ENCODE peak calls at places on chromosome 5, in ten cellular contexts. One of them, this sample, is unnamed.

GRCh38 chr5:96595300-96596090 is 66.7 kb upstream of the CAST start:
- DNase-seq in GM23248: no peak
- DNase-seq in PC-3: peak; percentile 46
- DNase-seq in K562: peak; percentile 48
- DNase-seq in fibroblast of lung: no peak
- DNase-seq in HCT116: no peak
- DNase-seq in IMR-90: no peak
- DNase-seq in MM.1S: no peak
- DNase-seq in Karpas-422: peak; percentile 75
- DNase-seq in DND-41: no peak
- DNase-seq in this sample: peak; percentile 67

GRCh38 chr5:131536849-131537448 is 98.1 kb downstream of the RAPGEF6 start:
- DNase-seq in GM23248: no peak
- DNase-seq in PC-3: no peak
- DNase-seq in K562: no peak
- DNase-seq in fibroblast of lung: no peak
- DNase-seq in HCT116: no peak
- DNase-seq in IMR-90: no peak
- DNase-seq in MM.1S: no peak
- DNase-seq in Karpas-422: peak; percentile 55
- DNase-seq in DND-41: no peak
- DNase-seq in this sample: no peak

GRCh38 chr5:56759521-56759920 is 55.8 kb upstream of the MAP3K1 start:
- DNase-seq in GM23248: no peak
- DNase-seq in PC-3: peak; percentile 14
- DNase-seq in K562: no peak
- DNase-seq in fibroblast of lung: no peak
- DNase-seq in HCT116: no peak
- DNase-seq in IMR-90: no peak
- DNase-seq in MM.1S: no peak
- DNase-seq in Karpas-422: no peak
- DNase-seq in DND-41: no peak
- DNase-seq in this sample: no peak

GRCh38 chr5:53568868-53569267 is 8.4 kb downstream of the NDUFS4 start:
- DNase-seq in GM23248: peak; percentile 24
- DNase-seq in PC-3: no peak
- DNase-seq in K562: no peak
- DNase-seq in fibroblast of lung: no peak
- DNase-seq in HCT116: no peak
- DNase-seq in IMR-90: peak; percentile 23
- DNase-seq in MM.1S: no peak
- DNase-seq in Karpas-422: no peak
- DNase-seq in DND-41: no peak
- DNase-seq in this sample: no peak

GRCh38 chr5:130975299-130975698 is 189.8 kb downstream of the HINT1 start:
- DNase-seq in GM23248: no peak
- DNase-seq in PC-3: no peak
- DNase-seq in K562: no peak
- DNase-seq in fibroblast of lung: no peak
- DNase-seq in HCT116: no peak
- DNase-seq in IMR-90: no peak
- DNase-seq in MM.1S: no peak
- DNase-seq in Karpas-422: no peak
- DNase-seq in DND-41: no peak
- DNase-seq in this sample: no peak

GRCh38 chr5:52922384-52922783 is 66.8 kb upstream of the ITGA2 start:
- DNase-seq in GM23248: peak; percentile 76
- DNase-seq in PC-3: peak; percentile 96
- DNase-seq in K562: no peak
- DNase-seq in fibroblast of lung: peak; percentile 81
- DNase-seq in HCT116: peak; percentile 68
- DNase-seq in IMR-90: peak; percentile 67
- DNase-seq in MM.1S: no peak
- DNase-seq in Karpas-422: no peak
- DNase-seq in DND-41: no peak
- DNase-seq in this sample: peak; percentile 66

GRCh38 chr5:79202076-79202475 is 33.9 kb upstream of the JMY start:
- DNase-seq in GM23248: peak; percentile 79
- DNase-seq in PC-3: peak; percentile 77
- DNase-seq in K562: no peak
- DNase-seq in fibroblast of lung: peak; percentile 80
- DNase-seq in HCT116: peak; percentile 36
- DNase-seq in IMR-90: peak; percentile 23
- DNase-seq in MM.1S: no peak
- DNase-seq in Karpas-422: no peak
- DNase-seq in DND-41: no peak
- DNase-seq in this sample: no peak

GRCh38 chr5:171226864-171227263 is 82.2 kb upstream of the TLX3 start:
- DNase-seq in GM23248: no peak
- DNase-seq in PC-3: no peak
- DNase-seq in K562: no peak
- DNase-seq in fibroblast of lung: no peak
- DNase-seq in HCT116: no peak
- DNase-seq in IMR-90: peak; percentile 22
- DNase-seq in MM.1S: no peak
- DNase-seq in Karpas-422: no peak
- DNase-seq in DND-41: no peak
- DNase-seq in this sample: no peak

GRCh38 chr5:125017796-125018195 is 271.4 kb upstream of the ZNF608 start:
- DNase-seq in GM23248: no peak
- DNase-seq in PC-3: peak; percentile 6
- DNase-seq in K562: no peak
- DNase-seq in fibroblast of lung: no peak
- DNase-seq in HCT116: no peak
- DNase-seq in IMR-90: no peak
- DNase-seq in MM.1S: no peak
- DNase-seq in Karpas-422: no peak
- DNase-seq in DND-41: no peak
- DNase-seq in this sample: no peak

GRCh38 chr5:144547098-144547499 is 376.4 kb downstream of the KCTD16 start:
- DNase-seq in GM23248: peak; percentile 44
- DNase-seq in PC-3: no peak
- DNase-seq in K562: no peak
- DNase-seq in fibroblast of lung: no peak
- DNase-seq in HCT116: no peak
- DNase-seq in IMR-90: peak; percentile 3
- DNase-seq in MM.1S: no peak
- DNase-seq in Karpas-422: no peak
- DNase-seq in DND-41: no peak
- DNase-seq in this sample: no peak

GRCh38 chr5:75281716-75282465 is 45.2 kb upstream of the ANKRD31 start:
- DNase-seq in GM23248: peak; percentile 26
- DNase-seq in PC-3: peak; percentile 67
- DNase-seq in K562: no peak
- DNase-seq in fibroblast of lung: peak; percentile 13
- DNase-seq in HCT116: peak; percentile 81
- DNase-seq in IMR-90: peak; percentile 4
- DNase-seq in MM.1S: no peak
- DNase-seq in Karpas-422: no peak
- DNase-seq in DND-41: no peak
- DNase-seq in this sample: no peak

GRCh38 chr5:102958481-102959011 is 161.4 kb downstream of the GIN1 start:
- DNase-seq in GM23248: peak; percentile 77
- DNase-seq in PC-3: peak; percentile 66
- DNase-seq in K562: no peak
- DNase-seq in fibroblast of lung: peak; percentile 65
- DNase-seq in HCT116: peak; percentile 45
- DNase-seq in IMR-90: peak; percentile 66
- DNase-seq in MM.1S: no peak
- DNase-seq in Karpas-422: no peak
- DNase-seq in DND-41: no peak
- DNase-seq in this sample: no peak

GRCh38 chr5:126970517-126971017 is 59.8 kb downstream of the MARCHF3 start:
- DNase-seq in GM23248: peak; percentile 57
- DNase-seq in PC-3: peak; percentile 47
- DNase-seq in K562: no peak
- DNase-seq in fibroblast of lung: peak; percentile 86
- DNase-seq in HCT116: no peak
- DNase-seq in IMR-90: peak; percentile 42
- DNase-seq in MM.1S: no peak
- DNase-seq in Karpas-422: no peak
- DNase-seq in DND-41: no peak
- DNase-seq in this sample: no peak

GRCh38 chr5:168022761-168023160 is 268.7 kb upstream of the WWC1 start:
- DNase-seq in GM23248: peak; percentile 15
- DNase-seq in PC-3: no peak
- DNase-seq in K562: no peak
- DNase-seq in fibroblast of lung: no peak
- DNase-seq in HCT116: no peak
- DNase-seq in IMR-90: no peak
- DNase-seq in MM.1S: no peak
- DNase-seq in Karpas-422: no peak
- DNase-seq in DND-41: no peak
- DNase-seq in this sample: no peak

GRCh38 chr5:56142620-56143431 is 90.3 kb downstream of the ANKRD55 start:
- DNase-seq in GM23248: no peak
- DNase-seq in PC-3: peak; percentile 64
- DNase-seq in K562: no peak
- DNase-seq in fibroblast of lung: no peak
- DNase-seq in HCT116: no peak
- DNase-seq in IMR-90: no peak
- DNase-seq in MM.1S: peak; percentile 97
- DNase-seq in Karpas-422: no peak
- DNase-seq in DND-41: no peak
- DNase-seq in this sample: no peak

DNA sequence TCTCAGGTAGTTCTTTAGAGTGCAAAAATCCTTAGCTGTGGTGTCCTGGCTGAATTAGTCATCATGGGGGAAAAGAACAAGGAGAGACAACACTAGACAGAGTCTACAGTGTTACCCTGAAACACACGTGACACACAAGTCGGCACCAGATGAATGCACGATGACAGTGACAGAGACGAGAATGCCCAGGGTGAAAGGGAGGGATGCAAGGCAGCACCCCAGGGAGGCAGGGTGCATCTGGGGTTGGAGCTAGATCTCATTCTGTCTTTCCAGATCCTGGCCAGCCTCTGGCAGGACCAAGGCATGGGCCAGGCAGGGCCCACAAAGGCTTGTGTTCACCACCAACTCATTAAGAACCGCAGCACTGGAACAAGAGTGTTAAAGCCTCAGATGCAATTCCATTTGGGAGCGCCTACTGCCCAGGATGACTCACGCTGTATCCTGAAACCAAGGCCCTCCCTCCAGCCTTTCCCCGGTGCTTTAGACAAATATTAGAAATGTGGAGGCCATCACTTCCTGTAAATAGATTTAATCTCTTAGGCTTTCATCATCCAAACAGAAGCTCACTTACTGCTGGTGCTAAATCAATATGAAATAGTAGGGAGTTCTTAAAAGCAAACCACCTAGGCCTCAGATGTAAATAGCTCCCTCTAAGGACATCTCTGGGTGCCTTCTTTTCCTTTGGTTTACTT is 56.1 kb downstream of the IRX2 start:
- DNase-seq in GM23248: peak; percentile 27
- DNase-seq in PC-3: peak; percentile 56
- DNase-seq in K562: no peak
- DNase-seq in fibroblast of lung: peak; percentile 90
- DNase-seq in HCT116: no peak
- DNase-seq in IMR-90: no peak
- DNase-seq in MM.1S: no peak
- DNase-seq in Karpas-422: no peak
- DNase-seq in DND-41: no peak
- DNase-seq in this sample: no peak
- H3K9me3 ChIP-seq in GM23248: no peaks in the 10 kb centered on the region
- H3K9me3 ChIP-seq in PC-3: no peaks in the 10 kb centered on the region
- H3K9me3 ChIP-seq in K562: no peaks in the 10 kb centered on the region
- H3K9me3 ChIP-seq in fibroblast of lung: no peaks in the 10 kb centered on the region
- H3K9me3 ChIP-seq in HCT116: peaks cover 15% of the 10 kb centered on the region
- H3K9me3 ChIP-seq in IMR-90: peaks cover 32% of the 10 kb centered on the region
- H3K9me3 ChIP-seq in MM.1S: no peaks in the 10 kb centered on the region
- H3K9me3 ChIP-seq in Karpas-422: peaks cover 17% of the 10 kb centered on the region
- H3K9me3 ChIP-seq in DND-41: peaks cover 3% of the 10 kb centered on the region
- H3K9me3 ChIP-seq in this sample: peaks cover 19% of the 10 kb centered on the region

GRCh38 chr5:139438707-139439012 is 665 bp downstream of the DNAJC18 start:
- DNase-seq in GM23248: no peak
- DNase-seq in PC-3: no peak
- DNase-seq in K562: no peak
- DNase-seq in fibroblast of lung: no peak
- DNase-seq in HCT116: no peak
- DNase-seq in IMR-90: no peak
- DNase-seq in MM.1S: no peak
- DNase-seq in Karpas-422: no peak
- DNase-seq in DND-41: no peak
- DNase-seq in this sample: peak; percentile 52
- H3K9ac ChIP-seq in GM23248: peak overlapping the region; percentile 94
- H3K9ac ChIP-seq in PC-3: no peak overlapping the region
- H3K9ac ChIP-seq in K562: peak overlapping the region; percentile 33
- H3K9ac ChIP-seq in fibroblast of lung: peak overlapping the region; percentile 32
- H3K9ac ChIP-seq in HCT116: peak overlapping the region; percentile 65
- H3K9ac ChIP-seq in IMR-90: peak overlapping the region; percentile 59
- H3K9ac ChIP-seq in MM.1S: peak overlapping the region; percentile 36
- H3K9ac ChIP-seq in Karpas-422: peak overlapping the region; percentile 89
- H3K9ac ChIP-seq in DND-41: peak overlapping the region; percentile 75
- H3K9ac ChIP-seq in this sample: no peak overlapping the region

GRCh38 chr5:4387295-4387694 is 752.8 kb upstream of the ADAMTS16 start:
- DNase-seq in GM23248: peak; percentile 33
- DNase-seq in PC-3: no peak
- DNase-seq in K562: no peak
- DNase-seq in fibroblast of lung: peak; percentile 55
- DNase-seq in HCT116: no peak
- DNase-seq in IMR-90: no peak
- DNase-seq in MM.1S: no peak
- DNase-seq in Karpas-422: no peak
- DNase-seq in DND-41: no peak
- DNase-seq in this sample: no peak

GRCh38 chr5:4386152-4386551 is 754.0 kb upstream of the ADAMTS16 start:
- DNase-seq in GM23248: no peak
- DNase-seq in PC-3: no peak
- DNase-seq in K562: no peak
- DNase-seq in fibroblast of lung: no peak
- DNase-seq in HCT116: no peak
- DNase-seq in IMR-90: no peak
- DNase-seq in MM.1S: no peak
- DNase-seq in Karpas-422: no peak
- DNase-seq in DND-41: no peak
- DNase-seq in this sample: no peak

DNA sequence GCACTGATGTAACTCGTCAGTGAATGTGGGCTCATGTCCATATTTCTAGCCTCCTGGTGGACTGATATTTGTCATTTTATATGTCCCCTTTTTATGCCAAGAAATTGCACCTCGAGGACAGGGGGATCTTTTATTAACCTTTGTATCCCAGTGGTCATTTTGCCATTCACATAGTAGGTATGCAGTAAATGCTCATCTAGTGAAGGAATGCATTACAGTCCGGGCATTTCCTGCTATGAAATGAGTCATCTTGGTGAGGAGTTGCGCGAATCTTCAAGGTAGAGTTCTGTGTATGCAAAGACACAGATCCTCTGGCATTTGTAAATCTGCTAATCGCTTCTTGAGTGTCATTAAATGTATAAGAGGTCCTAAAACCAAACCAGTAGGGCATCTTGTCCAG is 755.5 kb upstream of the ADAMTS16 start:
- DNase-seq in GM23248: no peak
- DNase-seq in PC-3: no peak
- DNase-seq in K562: no peak
- DNase-seq in fibroblast of lung: no peak
- DNase-seq in HCT116: no peak
- DNase-seq in IMR-90: no peak
- DNase-seq in MM.1S: no peak
- DNase-seq in Karpas-422: no peak
- DNase-seq in DND-41: no peak
- DNase-seq in this sample: no peak
- H3K9me3 ChIP-seq in GM23248: no peaks in the 10 kb centered on the region
- H3K9me3 ChIP-seq in PC-3: peaks cover 15% of the 10 kb centered on the region
- H3K9me3 ChIP-seq in K562: no peaks in the 10 kb centered on the region
- H3K9me3 ChIP-seq in fibroblast of lung: no peaks in the 10 kb centered on the region
- H3K9me3 ChIP-seq in HCT116: peaks cover 37% of the 10 kb centered on the region
- H3K9me3 ChIP-seq in IMR-90: peaks cover 10% of the 10 kb centered on the region
- H3K9me3 ChIP-seq in MM.1S: no peaks in the 10 kb centered on the region
- H3K9me3 ChIP-seq in Karpas-422: peaks cover 19% of the 10 kb centered on the region
- H3K9me3 ChIP-seq in DND-41: no peaks in the 10 kb centered on the region
- H3K9me3 ChIP-seq in this sample: no peaks in the 10 kb centered on the region

GRCh38 chr5:150801117-150801927 is 22.8 kb downstream of the SMIM3 start:
- DNase-seq in GM23248: peak; percentile 85
- DNase-seq in PC-3: peak; percentile 82
- DNase-seq in K562: peak; percentile 43
- DNase-seq in fibroblast of lung: peak; percentile 53
- DNase-seq in HCT116: peak; percentile 51
- DNase-seq in IMR-90: peak; percentile 77
- DNase-seq in MM.1S: peak; percentile 42
- DNase-seq in Karpas-422: peak; percentile 74
- DNase-seq in DND-41: peak; percentile 24
- DNase-seq in this sample: peak; percentile 84
- H3K9ac ChIP-seq in GM23248: peak overlapping the region; percentile 64
- H3K9ac ChIP-seq in PC-3: peak overlapping the region; percentile 7
- H3K9ac ChIP-seq in K562: peak overlapping the region; percentile 21
- H3K9ac ChIP-seq in fibroblast of lung: no peak overlapping the region
- H3K9ac ChIP-seq in HCT116: peak overlapping the region; percentile 36
- H3K9ac ChIP-seq in IMR-90: peak overlapping the region; percentile 67
- H3K9ac ChIP-seq in MM.1S: no peak overlapping the region
- H3K9ac ChIP-seq in Karpas-422: no peak overlapping the region
- H3K9ac ChIP-seq in DND-41: no peak overlapping the region
- H3K9ac ChIP-seq in this sample: peak overlapping the region; percentile 36